ENCODE peak calls at places on chromosomes 1 and 21, in eight cellular contexts. One of them, this sample, is unnamed.

GRCh38 chr1:62283361-62283760 is 35.9 kb downstream of the KANK4 start:
- DNase-seq in osteocyte: no peak
- DNase-seq in stimulated activated CD4-positive, alpha-beta T cell treated with anti-CD3 and anti-CD28 coated beads, Interleukin-2, amount 100 ng/mL, for 4 hours: no peak
- DNase-seq in activated T-cell treated with anti-CD3 and anti-CD28 coated beads for 24 hours: no peak
- DNase-seq in Calu3: no peak
- DNase-seq in GM04504: no peak
- DNase-seq in HepG2: no peak
- DNase-seq in HCEC 1CT: no peak
- DNase-seq in this sample: peak; percentile 23

GRCh38 chr1:34808051-34808810 is 15.4 kb downstream of the GJA4 start:
- DNase-seq in osteocyte: peak; percentile 59
- DNase-seq in stimulated activated CD4-positive, alpha-beta T cell treated with anti-CD3 and anti-CD28 coated beads, Interleukin-2, amount 100 ng/mL, for 4 hours: no peak
- DNase-seq in activated T-cell treated with anti-CD3 and anti-CD28 coated beads for 24 hours: no peak
- DNase-seq in Calu3: no peak
- DNase-seq in GM04504: no peak
- DNase-seq in HepG2: no peak
- DNase-seq in HCEC 1CT: no peak
- DNase-seq in this sample: peak; percentile 31

GRCh38 chr1:228021526-228022030 is 14.8 kb downstream of the WNT3A start:
- DNase-seq in osteocyte: no peak
- DNase-seq in stimulated activated CD4-positive, alpha-beta T cell treated with anti-CD3 and anti-CD28 coated beads, Interleukin-2, amount 100 ng/mL, for 4 hours: no peak
- DNase-seq in activated T-cell treated with anti-CD3 and anti-CD28 coated beads for 24 hours: no peak
- DNase-seq in Calu3: peak; percentile 39
- DNase-seq in GM04504: no peak
- DNase-seq in HepG2: no peak
- DNase-seq in HCEC 1CT: no peak
- DNase-seq in this sample: no peak

GRCh38 chr1:245209658-245210415 is 55.1 kb downstream of the KIF26B start:
- DNase-seq in osteocyte: no peak
- DNase-seq in stimulated activated CD4-positive, alpha-beta T cell treated with anti-CD3 and anti-CD28 coated beads, Interleukin-2, amount 100 ng/mL, for 4 hours: no peak
- DNase-seq in activated T-cell treated with anti-CD3 and anti-CD28 coated beads for 24 hours: no peak
- DNase-seq in Calu3: no peak
- DNase-seq in GM04504: no peak
- DNase-seq in HepG2: no peak
- DNase-seq in HCEC 1CT: no peak
- DNase-seq in this sample: no peak

GRCh38 chr1:204923209-204923608 is 52.5 kb downstream of the NFASC start:
- DNase-seq in osteocyte: no peak
- DNase-seq in stimulated activated CD4-positive, alpha-beta T cell treated with anti-CD3 and anti-CD28 coated beads, Interleukin-2, amount 100 ng/mL, for 4 hours: no peak
- DNase-seq in activated T-cell treated with anti-CD3 and anti-CD28 coated beads for 24 hours: no peak
- DNase-seq in Calu3: no peak
- DNase-seq in GM04504: no peak
- DNase-seq in HepG2: no peak
- DNase-seq in HCEC 1CT: no peak
- DNase-seq in this sample: no peak

GRCh38 chr1:1210726-1211540 is 3.0 kb downstream of the TNFRSF4 start:
- DNase-seq in osteocyte: no peak
- DNase-seq in stimulated activated CD4-positive, alpha-beta T cell treated with anti-CD3 and anti-CD28 coated beads, Interleukin-2, amount 100 ng/mL, for 4 hours: no peak
- DNase-seq in activated T-cell treated with anti-CD3 and anti-CD28 coated beads for 24 hours: no peak
- DNase-seq in Calu3: no peak
- DNase-seq in GM04504: no peak
- DNase-seq in HepG2: no peak
- DNase-seq in HCEC 1CT: no peak
- DNase-seq in this sample: no peak

GRCh38 chr1:55547441-55547840 is 332.3 kb upstream of the USP24 start:
- DNase-seq in osteocyte: no peak
- DNase-seq in stimulated activated CD4-positive, alpha-beta T cell treated with anti-CD3 and anti-CD28 coated beads, Interleukin-2, amount 100 ng/mL, for 4 hours: no peak
- DNase-seq in activated T-cell treated with anti-CD3 and anti-CD28 coated beads for 24 hours: no peak
- DNase-seq in Calu3: no peak
- DNase-seq in GM04504: peak; percentile 48
- DNase-seq in HepG2: no peak
- DNase-seq in HCEC 1CT: no peak
- DNase-seq in this sample: no peak

GRCh38 chr1:170305777-170306299 is 160.1 kb downstream of the NTMT2 start:
- DNase-seq in osteocyte: no peak
- DNase-seq in stimulated activated CD4-positive, alpha-beta T cell treated with anti-CD3 and anti-CD28 coated beads, Interleukin-2, amount 100 ng/mL, for 4 hours: no peak
- DNase-seq in activated T-cell treated with anti-CD3 and anti-CD28 coated beads for 24 hours: no peak
- DNase-seq in Calu3: no peak
- DNase-seq in GM04504: no peak
- DNase-seq in HepG2: no peak
- DNase-seq in HCEC 1CT: no peak
- DNase-seq in this sample: no peak

GRCh38 chr1:196393742-196394141 is 214.5 kb downstream of the KCNT2 start:
- DNase-seq in osteocyte: no peak
- DNase-seq in stimulated activated CD4-positive, alpha-beta T cell treated with anti-CD3 and anti-CD28 coated beads, Interleukin-2, amount 100 ng/mL, for 4 hours: no peak
- DNase-seq in activated T-cell treated with anti-CD3 and anti-CD28 coated beads for 24 hours: no peak
- DNase-seq in Calu3: no peak
- DNase-seq in GM04504: peak; percentile 24
- DNase-seq in HepG2: no peak
- DNase-seq in HCEC 1CT: peak; percentile 37
- DNase-seq in this sample: no peak

GRCh38 chr1:181189691-181190361 is 101.3 kb downstream of the IER5 start:
- DNase-seq in osteocyte: peak; percentile 91
- DNase-seq in stimulated activated CD4-positive, alpha-beta T cell treated with anti-CD3 and anti-CD28 coated beads, Interleukin-2, amount 100 ng/mL, for 4 hours: peak; percentile 63
- DNase-seq in activated T-cell treated with anti-CD3 and anti-CD28 coated beads for 24 hours: peak; percentile 75
- DNase-seq in Calu3: peak; percentile 89
- DNase-seq in GM04504: peak; percentile 10
- DNase-seq in HepG2: peak; percentile 20
- DNase-seq in HCEC 1CT: peak; percentile 20
- DNase-seq in this sample: peak; percentile 83

GRCh38 chr1:16189003-16189402 is 23.4 kb downstream of the ARHGEF19 start:
- DNase-seq in osteocyte: no peak
- DNase-seq in stimulated activated CD4-positive, alpha-beta T cell treated with anti-CD3 and anti-CD28 coated beads, Interleukin-2, amount 100 ng/mL, for 4 hours: no peak
- DNase-seq in activated T-cell treated with anti-CD3 and anti-CD28 coated beads for 24 hours: no peak
- DNase-seq in Calu3: no peak
- DNase-seq in GM04504: no peak
- DNase-seq in HepG2: no peak
- DNase-seq in HCEC 1CT: no peak
- DNase-seq in this sample: no peak

GRCh38 chr1:174990382-174990999 is 9.3 kb upstream of the CACYBP start:
- DNase-seq in osteocyte: no peak
- DNase-seq in stimulated activated CD4-positive, alpha-beta T cell treated with anti-CD3 and anti-CD28 coated beads, Interleukin-2, amount 100 ng/mL, for 4 hours: no peak
- DNase-seq in activated T-cell treated with anti-CD3 and anti-CD28 coated beads for 24 hours: no peak
- DNase-seq in Calu3: no peak
- DNase-seq in GM04504: no peak
- DNase-seq in HepG2: peak; percentile 60
- DNase-seq in HCEC 1CT: peak; percentile 73
- DNase-seq in this sample: peak; percentile 52

GRCh38 chr1:33382651-33383415 is 48.1 kb downstream of the PHC2 start:
- DNase-seq in osteocyte: peak; percentile 57
- DNase-seq in stimulated activated CD4-positive, alpha-beta T cell treated with anti-CD3 and anti-CD28 coated beads, Interleukin-2, amount 100 ng/mL, for 4 hours: no peak
- DNase-seq in activated T-cell treated with anti-CD3 and anti-CD28 coated beads for 24 hours: no peak
- DNase-seq in Calu3: no peak
- DNase-seq in GM04504: no peak
- DNase-seq in HepG2: no peak
- DNase-seq in HCEC 1CT: no peak
- DNase-seq in this sample: no peak

GRCh38 chr1:27940297-27940696 is 5.5 kb downstream of the SMPDL3B start:
- DNase-seq in osteocyte: no peak
- DNase-seq in stimulated activated CD4-positive, alpha-beta T cell treated with anti-CD3 and anti-CD28 coated beads, Interleukin-2, amount 100 ng/mL, for 4 hours: peak; percentile 70
- DNase-seq in activated T-cell treated with anti-CD3 and anti-CD28 coated beads for 24 hours: peak; percentile 59
- DNase-seq in Calu3: peak; percentile 13
- DNase-seq in GM04504: no peak
- DNase-seq in HepG2: peak; percentile 43
- DNase-seq in HCEC 1CT: peak; percentile 26
- DNase-seq in this sample: peak; percentile 75

GRCh38 chr1:173479649-173480048 is 2.5 kb downstream of the PRDX6 start:
- DNase-seq in osteocyte: no peak
- DNase-seq in stimulated activated CD4-positive, alpha-beta T cell treated with anti-CD3 and anti-CD28 coated beads, Interleukin-2, amount 100 ng/mL, for 4 hours: no peak
- DNase-seq in activated T-cell treated with anti-CD3 and anti-CD28 coated beads for 24 hours: no peak
- DNase-seq in Calu3: no peak
- DNase-seq in GM04504: no peak
- DNase-seq in HepG2: no peak
- DNase-seq in HCEC 1CT: no peak
- DNase-seq in this sample: no peak

GRCh38 chr1:180301135-180301737 is 71.2 kb downstream of the LHX4 start:
- DNase-seq in osteocyte: no peak
- DNase-seq in stimulated activated CD4-positive, alpha-beta T cell treated with anti-CD3 and anti-CD28 coated beads, Interleukin-2, amount 100 ng/mL, for 4 hours: no peak
- DNase-seq in activated T-cell treated with anti-CD3 and anti-CD28 coated beads for 24 hours: no peak
- DNase-seq in Calu3: no peak
- DNase-seq in GM04504: no peak
- DNase-seq in HepG2: no peak
- DNase-seq in HCEC 1CT: peak; percentile 31
- DNase-seq in this sample: no peak

GRCh38 chr1:245260883-245261282 is 106.1 kb downstream of the KIF26B start:
- DNase-seq in osteocyte: no peak
- DNase-seq in stimulated activated CD4-positive, alpha-beta T cell treated with anti-CD3 and anti-CD28 coated beads, Interleukin-2, amount 100 ng/mL, for 4 hours: no peak
- DNase-seq in activated T-cell treated with anti-CD3 and anti-CD28 coated beads for 24 hours: no peak
- DNase-seq in Calu3: no peak
- DNase-seq in GM04504: no peak
- DNase-seq in HepG2: no peak
- DNase-seq in HCEC 1CT: no peak
- DNase-seq in this sample: no peak

GRCh38 chr1:61183471-61184034 is 101.2 kb downstream of the NFIA start:
- DNase-seq in osteocyte: no peak
- DNase-seq in stimulated activated CD4-positive, alpha-beta T cell treated with anti-CD3 and anti-CD28 coated beads, Interleukin-2, amount 100 ng/mL, for 4 hours: no peak
- DNase-seq in activated T-cell treated with anti-CD3 and anti-CD28 coated beads for 24 hours: no peak
- DNase-seq in Calu3: no peak
- DNase-seq in GM04504: no peak
- DNase-seq in HepG2: peak; percentile 94
- DNase-seq in HCEC 1CT: no peak
- DNase-seq in this sample: no peak

GRCh38 chr1:150875197-150876110 is 945 bp downstream of the ARNT start:
- DNase-seq in osteocyte: no peak
- DNase-seq in stimulated activated CD4-positive, alpha-beta T cell treated with anti-CD3 and anti-CD28 coated beads, Interleukin-2, amount 100 ng/mL, for 4 hours: no peak
- DNase-seq in activated T-cell treated with anti-CD3 and anti-CD28 coated beads for 24 hours: no peak
- DNase-seq in Calu3: peak; percentile 14
- DNase-seq in GM04504: no peak
- DNase-seq in HepG2: peak; percentile 10
- DNase-seq in HCEC 1CT: peak; percentile 7
- DNase-seq in this sample: peak; percentile 23

GRCh38 chr1:92484472-92485373 is 2.0 kb downstream of the GFI1 start:
- DNase-seq in osteocyte: no peak
- DNase-seq in stimulated activated CD4-positive, alpha-beta T cell treated with anti-CD3 and anti-CD28 coated beads, Interleukin-2, amount 100 ng/mL, for 4 hours: peak; percentile 71
- DNase-seq in activated T-cell treated with anti-CD3 and anti-CD28 coated beads for 24 hours: peak; percentile 72
- DNase-seq in Calu3: peak; percentile 34
- DNase-seq in GM04504: no peak
- DNase-seq in HepG2: no peak
- DNase-seq in HCEC 1CT: no peak
- DNase-seq in this sample: no peak

GRCh38 chr1:21322681-21323016 is 32.4 kb upstream of the ECE1 start:
- DNase-seq in osteocyte: no peak
- DNase-seq in stimulated activated CD4-positive, alpha-beta T cell treated with anti-CD3 and anti-CD28 coated beads, Interleukin-2, amount 100 ng/mL, for 4 hours: no peak
- DNase-seq in activated T-cell treated with anti-CD3 and anti-CD28 coated beads for 24 hours: no peak
- DNase-seq in Calu3: no peak
- DNase-seq in GM04504: no peak
- DNase-seq in HepG2: no peak
- DNase-seq in HCEC 1CT: no peak
- DNase-seq in this sample: no peak

GRCh38 chr21:32921632-32922230 is 104.0 kb upstream of the OLIG2 start:
- DNase-seq in osteocyte: peak; percentile 78
- DNase-seq in stimulated activated CD4-positive, alpha-beta T cell treated with anti-CD3 and anti-CD28 coated beads, Interleukin-2, amount 100 ng/mL, for 4 hours: peak; percentile 21
- DNase-seq in activated T-cell treated with anti-CD3 and anti-CD28 coated beads for 24 hours: peak; percentile 22
- DNase-seq in Calu3: peak; percentile 24
- DNase-seq in GM04504: no peak
- DNase-seq in HepG2: no peak
- DNase-seq in HCEC 1CT: no peak
- DNase-seq in this sample: no peak

GRCh38 chr21:37548521-37548981 is 182.0 kb downstream of the DYRK1A start:
- DNase-seq in osteocyte: peak; percentile 11
- DNase-seq in stimulated activated CD4-positive, alpha-beta T cell treated with anti-CD3 and anti-CD28 coated beads, Interleukin-2, amount 100 ng/mL, for 4 hours: no peak
- DNase-seq in activated T-cell treated with anti-CD3 and anti-CD28 coated beads for 24 hours: no peak
- DNase-seq in Calu3: no peak
- DNase-seq in GM04504: no peak
- DNase-seq in HepG2: no peak
- DNase-seq in HCEC 1CT: no peak
- DNase-seq in this sample: no peak

GRCh38 chr1:13723810-13724209 is 23.8 kb downstream of the PRDM2 start:
- DNase-seq in osteocyte: no peak
- DNase-seq in stimulated activated CD4-positive, alpha-beta T cell treated with anti-CD3 and anti-CD28 coated beads, Interleukin-2, amount 100 ng/mL, for 4 hours: no peak
- DNase-seq in activated T-cell treated with anti-CD3 and anti-CD28 coated beads for 24 hours: no peak
- DNase-seq in Calu3: no peak
- DNase-seq in GM04504: no peak
- DNase-seq in HepG2: no peak
- DNase-seq in HCEC 1CT: no peak
- DNase-seq in this sample: no peak

This sample was measured in HAP-1.